ENCODE peak calls at places on chromosomes 12 and 14, in eight cellular contexts. F is iris pigment epithelial cell, W is HuH-7.5, Y is ovary, I is right lobe of liver, T is AG08395, L is HS-27A, K is NCI-H2081. M is an unnamed sample.

GRCh38 chr12:4505381-4505986 is 33.2 kb upstream of the RAD51AP1 start:
- DNase-seq in F (peak; percentile 57), W (no peak), Y (no peak), I (no peak), T (peak; percentile 11), L (peak; percentile 11), K (no peak), M (no peak)

GRCh38 chr12:66409195-66409871 is 107.0 kb downstream of the HELB start:
- DNase-seq in F (peak; percentile 68), W (no peak), Y (no peak), I (no peak), T (no peak), L (peak; percentile 33), K (peak; percentile 46), M (no peak)

GRCh38 chr14:93683241-93683640 is 105.0 kb downstream of the PRIMA1 start:
- DNase-seq in F (no peak), W (no peak), Y (no peak), I (no peak), T (no peak), L (no peak), K (no peak), M (no peak)

GRCh38 chr12:46209914-46210834 is 58.7 kb downstream of the SLC38A1 start:
- DNase-seq in F (no peak), W (no peak), Y (no peak), I (peak; percentile 64), T (no peak), L (no peak), K (peak; percentile 81), M (peak; percentile 84)

GRCh38 chr12:1776139-1776975 is 44.0 kb upstream of the LRTM2 start:
- DNase-seq in F (peak; percentile 87), W (no peak), Y (no peak), I (no peak), T (peak; percentile 80), L (peak; percentile 69), K (no peak), M (no peak)

GRCh38 chr12:2739832-2740641 is 54.7 kb upstream of the FKBP4 start:
- DNase-seq in F (peak; percentile 31), W (no peak), Y (no peak), I (no peak), T (peak; percentile 38), L (peak; percentile 12), K (peak; percentile 2), M (no peak)

GRCh38 chr14:21090194-21090939 is 8.1 kb downstream of the ZNF219 start:
- DNase-seq in F (no peak), W (peak; percentile 92), Y (no peak), I (no peak), T (no peak), L (no peak), K (no peak), M (peak; percentile 75)

GRCh38 chr12:20439634-20440033 is 71.3 kb downstream of the PDE3A start:
- DNase-seq in F (no peak), W (no peak), Y (no peak), I (no peak), T (no peak), L (no peak), K (no peak), M (no peak)

GRCh38 chr14:22112004-22112403 is 438.4 kb upstream of the OR4E1 start:
- DNase-seq in F (no peak), W (no peak), Y (no peak), I (no peak), T (no peak), L (no peak), K (no peak), M (no peak)

GRCh38 chr12:95218164-95218851 is 701 bp downstream of the VEZT start:
- DNase-seq in F (peak; percentile 65), W (no peak), Y (no peak), I (no peak), T (peak; percentile 80), L (no peak), K (peak; percentile 24), M (no peak)

GRCh38 chr12:115017346-115017745 is 333.4 kb upstream of the TBX3 start:
- DNase-seq in F (no peak), W (no peak), Y (no peak), I (no peak), T (no peak), L (no peak), K (no peak), M (no peak)

GRCh38 chr12:8907513-8907912 is 6.8 kb upstream of the PHC1 start:
- DNase-seq in F (no peak), W (no peak), Y (no peak), I (no peak), T (no peak), L (no peak), K (no peak), M (no peak)

GRCh38 chr14:65252471-65253255 is 150.3 kb upstream of the MAX start:
- DNase-seq in F (no peak), W (no peak), Y (no peak), I (no peak), T (no peak), L (no peak), K (no peak), M (no peak)

GRCh38 chr14:64303471-64303917 is 9.3 kb upstream of the ESR2 start:
- DNase-seq in F (peak; percentile 61), W (peak; percentile 56), Y (no peak), I (no peak), T (peak; percentile 70), L (peak; percentile 20), K (peak; percentile 60), M (no peak)

GRCh38 chr14:100622234-100622633 is 35.0 kb upstream of the BEGAIN start:
- DNase-seq in F (no peak), W (no peak), Y (no peak), I (peak; percentile 43), T (no peak), L (no peak), K (no peak), M (peak; percentile 64)

GRCh38 chr12:131375972-131376345 is 334.9 kb upstream of the SFSWAP start:
- DNase-seq in F (no peak), W (no peak), Y (no peak), I (no peak), T (no peak), L (no peak), K (no peak), M (peak; percentile 48)

GRCh38 chr14:23284654-23285529 is 1.0 kb downstream of the HOMEZ start:
- DNase-seq in F (peak; percentile 37), W (no peak), Y (no peak), I (no peak), T (peak; percentile 24), L (no peak), K (no peak), M (no peak)

GRCh38 chr14:96698846-96699543 is 98.2 kb upstream of the VRK1 start:
- DNase-seq in F (no peak), W (no peak), Y (no peak), I (no peak), T (no peak), L (no peak), K (no peak), M (no peak)

GRCh38 chr14:38129705-38130104 is 78.0 kb upstream of the SSTR1 start:
- DNase-seq in F (no peak), W (no peak), Y (no peak), I (no peak), T (no peak), L (no peak), K (no peak), M (no peak)

GRCh38 chr12:133010657-133011297 is 24.6 kb downstream of the ZNF26 start:
- DNase-seq in F (no peak), W (no peak), Y (no peak), I (no peak), T (no peak), L (no peak), K (no peak), M (no peak)

GRCh38 chr14:24838945-24839616 is 205.1 kb upstream of the GZMB start:
- DNase-seq in F (no peak), W (no peak), Y (no peak), I (peak; percentile 71), T (no peak), L (no peak), K (no peak), M (no peak)